ENCODE peak calls at places on chromosomes 5 and 9, in ten cellular contexts. B, O, G, F, E, H, K, J, Y and X are unnamed samples.

GRCh38 chr5:168086104-168086610 is 205.3 kb upstream of the WWC1 start:
- DNase-seq in B (peak; percentile 60), O (no peak), G (peak; percentile 21), F (peak; percentile 46), E (peak; percentile 65), H (no peak), K (no peak), J (peak; percentile 76), Y (peak; percentile 69), X (peak; percentile 76)

GRCh38 chr5:1673042-1673674 is 126.5 kb downstream of the MRPL36 start:
- DNase-seq in B (no peak), O (no peak), G (no peak), F (no peak), E (no peak), H (no peak), K (no peak), J (no peak), Y (no peak), X (peak; percentile 18)

GRCh38 chr5:179795863-179796833 is 2.4 kb downstream of the LTC4S start:
- DNase-seq in B (peak; percentile 87), O (peak; percentile 85), G (peak; percentile 86), F (peak; percentile 86), E (peak; percentile 73), H (no peak), K (peak; percentile 85), J (no peak), Y (peak; percentile 94), X (peak; percentile 52)

GRCh38 chr9:68669189-68669588 is 35.9 kb upstream of the PIP5K1B start:
- DNase-seq in B (no peak), O (no peak), G (no peak), F (no peak), E (no peak), H (no peak), K (no peak), J (no peak), Y (peak; percentile 59), X (no peak)

GRCh38 chr5:38370341-38371100 is 112.2 kb downstream of the EGFLAM start:
- DNase-seq in B (no peak), O (peak; percentile 30), G (no peak), F (no peak), E (no peak), H (no peak), K (no peak), J (no peak), Y (no peak), X (no peak)

GRCh38 chr5:179297486-179298180 is 47.6 kb downstream of the ADAMTS2 start:
- DNase-seq in B (no peak), O (no peak), G (no peak), F (no peak), E (no peak), H (no peak), K (no peak), J (no peak), Y (no peak), X (no peak)

GRCh38 chr5:1216211-1216917 is 8.8 kb upstream of the SLC6A18 start:
- DNase-seq in B (no peak), O (no peak), G (no peak), F (no peak), E (no peak), H (no peak), K (no peak), J (no peak), Y (no peak), X (no peak)

GRCh38 chr9:109012009-109012875 is 1.1 kb downstream of the CTNNAL1 start:
- DNase-seq in B (peak; percentile 98), O (peak; percentile 46), G (peak; percentile 95), F (peak; percentile 43), E (peak; percentile 96), H (no peak), K (no peak), J (peak; percentile 73), Y (peak; percentile 84), X (peak; percentile 99)

GRCh38 chr5:151492729-151493128 is 45.3 kb downstream of the SLC36A1 start:
- DNase-seq in B (peak; percentile 81), O (no peak), G (peak; percentile 76), F (peak; percentile 20), E (peak; percentile 68), H (no peak), K (no peak), J (no peak), Y (no peak), X (peak; percentile 51)

GRCh38 chr9:16125637-16126036 is 572.8 kb downstream of the CCDC171 start:
- DNase-seq in B (peak; percentile 32), O (no peak), G (no peak), F (no peak), E (no peak), H (no peak), K (no peak), J (no peak), Y (no peak), X (no peak)

GRCh38 chr5:57780306-57780958 is 297.8 kb upstream of the ACTBL2 start:
- DNase-seq in B (no peak), O (peak; percentile 25), G (no peak), F (no peak), E (no peak), H (no peak), K (no peak), J (no peak), Y (peak; percentile 57), X (no peak)

GRCh38 chr5:15927710-15928380 is 251.7 kb downstream of the MARCHF11 start:
- DNase-seq in B (no peak), O (no peak), G (no peak), F (no peak), E (no peak), H (no peak), K (no peak), J (no peak), Y (no peak), X (no peak)

GRCh38 chr5:35016179-35017056 is 31.3 kb downstream of the AGXT2 start:
- DNase-seq in B (no peak), O (no peak), G (no peak), F (no peak), E (no peak), H (no peak), K (no peak), J (no peak), Y (no peak), X (no peak)

GRCh38 chr5:6962256-6962655 is 249.0 kb downstream of the TENT4A start:
- DNase-seq in B (no peak), O (no peak), G (no peak), F (no peak), E (no peak), H (no peak), K (no peak), J (no peak), Y (peak; percentile 56), X (no peak)

GRCh38 chr9:110532908-110533665 is 46.5 kb downstream of the SVEP1 start:
- DNase-seq in B (peak; percentile 33), O (no peak), G (no peak), F (no peak), E (no peak), H (no peak), K (no peak), J (no peak), Y (no peak), X (peak; percentile 28)

GRCh38 chr9:84137968-84138367 is 157.4 kb downstream of the RMI1 start:
- DNase-seq in B (peak; percentile 88), O (no peak), G (no peak), F (no peak), E (no peak), H (no peak), K (no peak), J (no peak), Y (no peak), X (peak; percentile 91)

GRCh38 chr5:149358294-149358651 is 427 bp downstream of the PCYOX1L start:
- DNase-seq in B (peak; percentile 10), O (peak; percentile 42), G (no peak), F (peak; percentile 33), E (no peak), H (no peak), K (no peak), J (no peak), Y (no peak), X (no peak)
- TF ChIP-seq CTCF in B (no peak), O (no peak), G (no peak), F (no peak), E (no peak), H (no peak), K (no peak), J (no peak), Y (no peak), X (no peak)

GRCh38 chr9:33202552-33203300 is 35.6 kb upstream of the B4GALT1 start:
- DNase-seq in B (no peak), O (peak; percentile 69), G (peak; percentile 55), F (peak; percentile 48), E (no peak), H (peak; percentile 58), K (no peak), J (no peak), Y (no peak), X (no peak)
- TF ChIP-seq CTCF in B (no peak), O (no peak), G (no peak), F (no peak), E (no peak), H (no peak), K (no peak), J (no peak), Y (no peak), X (no peak)

DNA sequence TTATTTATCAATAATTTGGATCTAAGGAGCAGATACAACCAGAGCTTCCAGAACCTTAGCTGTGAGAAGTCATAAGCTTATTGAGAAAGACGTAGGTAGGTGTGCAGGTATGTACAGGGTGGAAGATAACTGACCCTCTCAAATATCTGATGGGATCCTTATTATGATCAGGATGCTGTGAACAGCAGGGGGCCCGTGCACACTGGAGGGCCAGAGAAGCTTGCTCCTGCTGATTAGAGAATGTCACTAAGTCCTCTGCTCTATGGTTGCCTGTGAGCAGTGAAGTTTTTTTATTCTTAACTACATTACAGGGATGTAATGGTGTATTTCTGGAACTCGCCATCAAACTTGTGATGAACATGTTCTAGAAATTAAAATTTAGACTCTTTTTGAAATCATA is 108.9 kb upstream of the POU5F2 start:
- DNase-seq in B (no peak), O (no peak), G (no peak), F (no peak), E (no peak), H (no peak), K (no peak), J (no peak), Y (no peak), X (no peak)
- TF ChIP-seq CTCF in B (no peak), O (no peak), G (peak; percentile 2), F (no peak), E (no peak), H (no peak), K (no peak), J (no peak), Y (no peak), X (no peak)

GRCh38 chr5:145340099-145340498 is 495.0 kb downstream of the PRELID2 start:
- DNase-seq in B (no peak), O (no peak), G (no peak), F (no peak), E (no peak), H (no peak), K (no peak), J (no peak), Y (no peak), X (no peak)

GRCh38 chr5:145347026-145347616 is 488.0 kb downstream of the PRELID2 start:
- DNase-seq in B (peak; percentile 55), O (no peak), G (peak; percentile 31), F (peak; percentile 15), E (peak; percentile 84), H (no peak), K (no peak), J (no peak), Y (peak; percentile 53), X (peak; percentile 47)

GRCh38 chr5:145345883-145346282 is 489.3 kb downstream of the PRELID2 start:
- DNase-seq in B (peak; percentile 9), O (no peak), G (no peak), F (no peak), E (peak; percentile 19), H (no peak), K (no peak), J (no peak), Y (no peak), X (peak; percentile 33)

GRCh38 chr5:145341842-145342241 is 493.3 kb downstream of the PRELID2 start:
- DNase-seq in B (peak; percentile 49), O (no peak), G (no peak), F (no peak), E (peak; percentile 7), H (no peak), K (no peak), J (no peak), Y (no peak), X (peak; percentile 59)
- TF ChIP-seq CTCF in B (no peak), O (no peak), G (no peak), F (no peak), E (no peak), H (no peak), K (no peak), J (no peak), Y (no peak), X (no peak)